ENCODE peak calls at places on chromosomes 7 and 10, in nine cellular contexts. D is AG04450, X is MM.1S, W is AG09319, G is cardiac muscle cell, S is WTC11, O is fibroblast of mammary gland, N is left ventricle myocardium inferior, J is neural crest cell. C is an unnamed sample.

GRCh38 chr7:32470871-32471270 is 19.3 kb downstream of the LSM5 start:
- DNase-seq in D (no peak), X (no peak), W (no peak), G (no peak), S (no peak), O (no peak), N (no peak), J (no peak), C (no peak)

GRCh38 chr7:5692845-5693278 is 88.6 kb downstream of the RNF216 start:
- DNase-seq in D (peak), X (no peak), W (no peak), G (no peak), S (no peak), O (peak), N (no peak), J (no peak), C (no peak)

GRCh38 chr10:113496124-113496523 is 56.7 kb upstream of the HABP2 start:
- DNase-seq in D (no peak), X (no peak), W (no peak), G (no peak), S (no peak), O (no peak), N (no peak), J (no peak), C (no peak)

GRCh38 chr7:142391191-142391992 is 133.5 kb upstream of the PRSS58 start:
- DNase-seq in D (no peak), X (peak), W (no peak), G (peak), S (peak), O (no peak), N (no peak), J (no peak), C (no peak)

GRCh38 chr10:111109506-111110242 is 32.8 kb downstream of the ADRA2A start:
- DNase-seq in D (no peak), X (no peak), W (no peak), G (no peak), S (no peak), O (no peak), N (no peak), J (no peak), C (no peak)

GRCh38 chr10:47264797-47265281 is 35.2 kb upstream of the GDF10 start:
- DNase-seq in D (no peak), X (no peak), W (no peak), G (no peak), S (no peak), O (no peak), N (no peak), J (no peak), C (no peak)

GRCh38 chr7:26399309-26399610 is 107.6 kb downstream of the SNX10 start:
- DNase-seq in D (no peak), X (no peak), W (no peak), G (peak), S (peak), O (peak), N (peak), J (peak), C (no peak)

GRCh38 chr10:120651000-120651399 is 194.0 kb downstream of the PLPP4 start:
- DNase-seq in D (no peak), X (no peak), W (no peak), G (no peak), S (no peak), O (no peak), N (no peak), J (no peak), C (no peak)

GRCh38 chr10:93541402-93542357 is 24.8 kb upstream of the FFAR4 start:
- DNase-seq in D (no peak), X (no peak), W (no peak), G (peak), S (peak), O (peak), N (peak), J (peak), C (no peak)

GRCh38 chr7:39702133-39702532 is 78.8 kb downstream of the RALA start:
- DNase-seq in D (peak), X (no peak), W (no peak), G (no peak), S (no peak), O (no peak), N (no peak), J (no peak), C (no peak)

GRCh38 chr10:79066460-79067240 is 2.1 kb upstream of the ZMIZ1 start:
- DNase-seq in D (no peak), X (peak), W (no peak), G (peak), S (peak), O (peak), N (no peak), J (peak), C (peak)
- TF ChIP-seq CTCF in D (peak), X (peak), W (peak), G (peak), S (no peak), O (peak), N (peak), J (peak), C (no peak)

GRCh38 chr10:98388086-98388655 is 26.8 kb downstream of the PYROXD2 start:
- DNase-seq in D (no peak), X (no peak), W (no peak), G (no peak), S (peak), O (no peak), N (no peak), J (no peak), C (no peak)
- TF ChIP-seq CTCF in D (no peak), X (no peak), W (no peak), G (no peak), S (no peak), O (no peak), N (no peak), J (no peak), C (no peak)

DNA sequence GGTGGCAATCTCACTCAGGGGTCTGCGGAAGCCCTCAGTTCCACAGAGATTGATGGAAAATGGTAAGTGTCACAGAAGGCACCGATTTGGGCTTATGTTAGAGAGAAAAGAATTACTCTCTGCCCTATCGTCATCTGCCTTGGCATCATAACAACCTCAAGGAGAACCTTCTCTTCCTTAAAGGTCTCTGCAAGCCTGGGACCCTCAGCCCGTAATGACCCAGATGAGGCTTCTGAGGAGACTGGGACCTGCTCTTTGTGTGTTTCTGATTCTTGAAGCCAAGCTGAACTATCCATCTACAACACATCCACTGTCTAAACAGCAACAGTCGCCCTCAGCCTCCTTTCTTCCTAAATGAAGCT is 263.1 kb upstream of the AOAH start:
- DNase-seq in D (no peak), X (no peak), W (no peak), G (no peak), S (no peak), O (no peak), N (no peak), J (no peak), C (no peak)
- TF ChIP-seq CTCF in D (no peak), X (no peak), W (no peak), G (no peak), S (peak), O (no peak), N (no peak), J (no peak), C (no peak)

GRCh38 chr7:134686782-134687181 is 40.1 kb downstream of the BPGM start:
- DNase-seq in D (no peak), X (no peak), W (no peak), G (no peak), S (no peak), O (peak), N (no peak), J (no peak), C (no peak)

GRCh38 chr7:134690614-134691504 is 44.2 kb downstream of the BPGM start:
- DNase-seq in D (no peak), X (no peak), W (no peak), G (no peak), S (no peak), O (no peak), N (no peak), J (no peak), C (no peak)

GRCh38 chr7:134691820-134692705 is 45.4 kb downstream of the BPGM start:
- DNase-seq in D (no peak), X (no peak), W (peak), G (no peak), S (no peak), O (peak), N (no peak), J (no peak), C (no peak)

GRCh38 chr7:134693256-134693655 is 46.6 kb downstream of the BPGM start:
- DNase-seq in D (peak), X (no peak), W (peak), G (no peak), S (no peak), O (peak), N (no peak), J (no peak), C (no peak)

GRCh38 chr7:134690016-134690415 is 43.4 kb downstream of the BPGM start:
- DNase-seq in D (peak), X (peak), W (peak), G (peak), S (no peak), O (peak), N (no peak), J (no peak), C (peak)
- TF ChIP-seq CTCF in D (peak), X (peak), W (peak), G (peak), S (no peak), O (peak), N (peak), J (peak), C (no peak)

DNA sequence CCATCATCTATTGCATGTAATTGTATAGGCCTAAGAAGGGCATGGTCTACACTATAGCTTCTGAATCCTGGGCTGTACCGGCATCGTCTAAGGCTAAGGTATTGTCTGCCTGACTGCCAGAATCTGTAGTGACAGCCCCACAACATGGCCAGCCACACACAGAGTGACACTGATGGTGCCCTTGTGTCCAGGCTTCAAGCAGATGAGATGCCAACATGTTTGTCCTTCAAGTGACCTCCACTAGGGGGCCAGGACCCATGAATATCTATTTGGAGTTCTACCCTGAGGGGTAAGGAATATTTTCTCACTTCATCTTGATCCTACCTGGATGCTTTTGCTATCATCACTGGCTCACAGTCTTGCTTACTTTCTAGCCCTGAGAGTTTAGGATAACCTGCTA is 1.5 kb downstream of the CYP3A7 start:
- DNase-seq in D (no peak), X (no peak), W (no peak), G (no peak), S (peak), O (no peak), N (no peak), J (no peak), C (no peak)
- TF ChIP-seq CTCF in D (peak), X (peak), W (peak), G (peak), S (peak), O (peak), N (peak), J (peak), C (no peak)

GRCh38 chr7:30743371-30744074 is 8.4 kb upstream of the INMT start:
- DNase-seq in D (no peak), X (no peak), W (no peak), G (peak), S (no peak), O (peak), N (peak), J (no peak), C (no peak)
- TF ChIP-seq CTCF in D (peak), X (no peak), W (peak), G (peak), S (no peak), O (peak), N (peak), J (no peak), C (no peak)

GRCh38 chr10:104337527-104337984 is 709 bp downstream of the ITPRIP start:
- DNase-seq in D (no peak), X (peak), W (no peak), G (no peak), S (no peak), O (peak), N (no peak), J (no peak), C (peak)

GRCh38 chr10:104340099-104340594 is 1.9 kb upstream of the ITPRIP start:
- DNase-seq in D (no peak), X (no peak), W (no peak), G (no peak), S (no peak), O (no peak), N (no peak), J (no peak), C (no peak)

GRCh38 chr10:104339469-104340098 is 1.3 kb upstream of the ITPRIP start:
- DNase-seq in D (no peak), X (peak), W (no peak), G (peak), S (no peak), O (peak), N (no peak), J (no peak), C (no peak)

GRCh38 chr10:104336829-104337526 is 1.3 kb downstream of the ITPRIP start:
- DNase-seq in D (no peak), X (peak), W (no peak), G (no peak), S (no peak), O (peak), N (no peak), J (no peak), C (peak)

DNA sequence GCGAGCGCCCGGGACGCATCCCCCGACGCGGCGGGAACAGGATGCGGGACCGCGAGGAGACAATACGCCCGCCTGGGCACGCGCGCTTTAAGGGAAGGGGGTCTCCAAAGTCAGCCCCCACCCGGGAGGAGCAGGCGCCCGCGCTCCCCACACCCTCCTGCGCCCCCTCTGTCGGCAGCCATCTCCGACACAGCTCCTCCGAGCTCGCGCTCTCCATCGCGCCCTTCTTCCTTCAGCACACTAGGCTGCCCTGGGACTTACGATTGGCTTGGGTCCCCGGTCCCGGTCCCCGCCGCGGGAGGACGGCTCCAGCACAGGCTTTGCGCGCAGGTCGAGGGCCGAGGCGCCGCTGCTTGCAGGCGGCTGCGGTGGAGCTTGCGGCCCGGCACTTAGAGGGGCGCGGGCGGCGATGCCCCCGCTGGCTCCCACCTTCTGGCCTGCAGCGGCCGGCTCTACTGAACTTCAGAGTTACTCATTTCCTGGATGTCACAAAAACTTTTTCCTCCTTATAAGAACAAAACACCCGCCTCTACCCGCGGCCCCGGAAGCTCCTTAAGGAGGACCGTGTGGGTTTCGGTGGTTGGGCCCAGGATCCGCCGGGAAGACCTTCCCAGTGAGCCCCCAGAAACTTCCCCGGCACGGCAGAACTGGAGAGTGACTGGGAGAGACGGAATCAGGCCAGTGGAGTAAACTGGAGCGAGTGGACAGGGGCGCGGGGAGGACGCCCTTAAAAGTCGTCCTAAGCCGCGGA is at the start of gene ITPRIP:
- DNase-seq in D (no peak), X (peak), W (no peak), G (peak), S (peak), O (peak), N (peak), J (peak), C (peak)
- TF ChIP-seq CTCF in D (peak), X (peak), W (peak), G (peak), S (no peak), O (no peak), N (peak), J (peak), C (no peak)